ENCODE peak calls at places on chromosomes 7 and 10, in ten cellular contexts. V, H, A, W, E, K, L, N, M and Y are unnamed samples. For H3K4me1 and H3K36me3, the result is how much of the 10 kb centered on the place peaks cover.

GRCh38 chr10:118373786-118374185 is 31.7 kb upstream of the FAM204A start:
- DNase-seq in L (no peak), H (no peak), A (no peak), V (no peak), N (no peak), W (peak), K (no peak), E (no peak), M (no peak), Y (no peak)

GRCh38 chr7:84245831-84246230 is 51.2 kb upstream of the SEMA3A start:
- DNase-seq in K (no peak), A (no peak), H (no peak), M (no peak), N (peak), E (peak), L (peak), V (no peak), W (no peak), Y (no peak)

GRCh38 chr7:147311332-147311731 is 1194.7 kb downstream of the CNTNAP2 start:
- DNase-seq in A (no peak), N (no peak), W (no peak), E (no peak), K (no peak), L (no peak), H (no peak), M (no peak), V (no peak), Y (no peak)

GRCh38 chr7:22561895-22562593 is 62.1 kb upstream of the STEAP1B start:
- DNase-seq in K (no peak), W (peak), L (peak), H (no peak), N (peak), E (no peak), A (no peak), M (no peak), V (no peak), Y (no peak)

GRCh38 chr7:106964455-106964854 is 80.0 kb upstream of the PRKAR2B start:
- DNase-seq in N (peak), V (no peak), M (no peak), E (no peak), K (no peak), L (no peak), A (no peak), H (no peak), W (peak), Y (no peak)

GRCh38 chr7:134186022-134186421 is 58.9 kb downstream of the LRGUK start:
- DNase-seq in N (no peak), V (no peak), L (no peak), W (peak), M (no peak), H (no peak), E (no peak), K (no peak), A (no peak), Y (no peak)

GRCh38 chr7:81457858-81458522 is 311.9 kb downstream of the HGF start:
- DNase-seq in H (no peak), N (peak), K (no peak), A (no peak), W (peak), L (no peak), E (no peak), V (no peak), M (no peak), Y (no peak)

GRCh38 chr7:7327423-7327822 is 145.1 kb downstream of the C1GALT1 start:
- DNase-seq in V (no peak), E (no peak), M (no peak), A (no peak), N (no peak), H (no peak), W (no peak), L (no peak), K (no peak), Y (no peak)

GRCh38 chr10:69861251-69862240 is 59.8 kb downstream of the COL13A1 start:
- DNase-seq in E (no peak), N (peak), V (no peak), K (peak), W (peak), A (no peak), H (no peak), L (peak), M (no peak), Y (peak)

GRCh38 chr7:20595971-20596370 is 19.5 kb upstream of the ABCB5 start:
- DNase-seq in N (no peak), M (no peak), E (no peak), V (no peak), H (no peak), L (no peak), W (no peak), K (no peak), A (no peak), Y (no peak)

GRCh38 chr7:126574838-126575250 is 677.9 kb downstream of the GRM8 start:
- DNase-seq in E (no peak), N (peak), K (no peak), M (no peak), H (no peak), A (no peak), V (no peak), L (no peak), W (no peak), Y (peak)

GRCh38 chr7:21256310-21256877 is 171.5 kb upstream of the SP4 start:
- DNase-seq in A (no peak), L (no peak), V (no peak), M (no peak), H (no peak), N (peak), W (peak), K (no peak), E (no peak), Y (no peak)

GRCh38 chr10:104256335-104257080 is 1.8 kb downstream of the GSTO1 start:
- DNase-seq in L (no peak), H (no peak), M (no peak), A (no peak), K (no peak), N (no peak), V (no peak), E (no peak), W (no peak), Y (no peak)

GRCh38 chr10:20314431-20314830 is 498.2 kb downstream of the PLXDC2 start:
- DNase-seq in M (no peak), E (no peak), H (no peak), V (no peak), W (no peak), A (no peak), L (no peak), K (no peak), N (no peak), Y (no peak)

GRCh38 chr7:108653526-108653925 is 83.9 kb downstream of the DNAJB9 start:
- DNase-seq in K (no peak), E (no peak), H (no peak), N (no peak), L (no peak), V (no peak), W (no peak), M (no peak), A (no peak), Y (no peak)

GRCh38 chr7:75971961-75972763 is 22.2 kb downstream of the TMEM120A start:
- DNase-seq in H (no peak), V (peak), L (peak), A (no peak), W (no peak), K (peak), N (peak), M (no peak), E (peak), Y (no peak)

GRCh38 chr7:26897928-26898327 is 33.5 kb upstream of the SKAP2 start:
- DNase-seq in M (no peak), H (no peak), K (no peak), V (no peak), L (no peak), W (no peak), E (no peak), N (no peak), A (no peak), Y (no peak)

GRCh38 chr10:77223532-77224460 is 413.8 kb downstream of the KCNMA1 start:
- DNase-seq in K (no peak), E (no peak), N (no peak), W (no peak), H (no peak), M (no peak), A (no peak), V (no peak), L (no peak), Y (no peak)

GRCh38 chr10:63253040-63253439 is 119.9 kb downstream of the NRBF2 start:
- DNase-seq in K (no peak), M (no peak), A (no peak), N (no peak), V (no peak), W (no peak), L (no peak), E (no peak), H (no peak), Y (no peak)
- H3K4me1 ChIP-seq in K (under half), M (under half), A (under half), N (half or more), V (under half), W (under half), L (under half), E (under half), H (under half), Y (under half)

GRCh38 chr10:72184156-72184555 is 31.7 kb upstream of the ANAPC16 start:
- DNase-seq in A (no peak), N (no peak), H (no peak), E (no peak), V (no peak), L (no peak), K (no peak), W (no peak), M (no peak), Y (no peak)

GRCh38 chr10:72186213-72186612 is 29.6 kb upstream of the ANAPC16 start:
- DNase-seq in A (no peak), H (no peak), L (no peak), W (peak), V (no peak), K (no peak), E (no peak), N (no peak), M (no peak), Y (no peak)

DNA sequence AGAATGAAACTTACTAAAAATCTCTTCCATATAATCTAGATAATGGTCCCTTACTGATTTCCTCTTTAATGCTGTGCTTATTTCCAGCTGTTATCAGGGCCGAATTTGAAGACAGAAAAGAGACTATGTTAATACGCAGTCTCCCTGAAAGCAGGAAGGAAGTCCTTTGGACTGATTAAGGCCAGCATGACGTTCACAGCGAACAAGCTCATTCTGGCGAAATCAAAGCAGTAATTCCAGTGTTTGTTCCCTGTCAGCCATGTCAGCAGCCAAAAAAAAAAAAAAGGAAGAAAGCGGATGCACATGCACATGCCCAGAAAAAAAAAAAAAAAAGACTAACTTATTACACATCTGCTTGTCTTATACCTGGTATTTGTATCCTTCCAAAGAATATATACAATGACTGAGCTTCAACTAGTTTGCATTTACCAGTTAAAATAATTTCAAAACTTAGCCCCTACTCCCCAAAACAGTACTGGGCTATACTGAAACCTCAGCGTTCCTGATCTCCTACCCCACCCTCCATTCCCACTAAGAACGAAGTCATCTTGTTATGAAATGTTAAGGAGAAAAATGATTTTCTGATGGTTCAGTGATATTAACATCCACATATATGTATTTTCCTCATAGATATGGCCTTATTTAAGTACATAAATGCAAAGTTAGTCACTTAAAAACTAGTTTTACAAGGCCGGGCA is 29.0 kb upstream of the ANAPC16 start:
- DNase-seq in H (no peak), L (no peak), A (peak), M (no peak), V (no peak), K (peak), E (no peak), N (no peak), W (peak), Y (no peak)
- H3K27ac ChIP-seq in H (no peak), L (no peak), A (peak), M (peak), V (peak), K (peak), E (no peak), N (no peak), W (no peak), Y (no peak)

DNA sequence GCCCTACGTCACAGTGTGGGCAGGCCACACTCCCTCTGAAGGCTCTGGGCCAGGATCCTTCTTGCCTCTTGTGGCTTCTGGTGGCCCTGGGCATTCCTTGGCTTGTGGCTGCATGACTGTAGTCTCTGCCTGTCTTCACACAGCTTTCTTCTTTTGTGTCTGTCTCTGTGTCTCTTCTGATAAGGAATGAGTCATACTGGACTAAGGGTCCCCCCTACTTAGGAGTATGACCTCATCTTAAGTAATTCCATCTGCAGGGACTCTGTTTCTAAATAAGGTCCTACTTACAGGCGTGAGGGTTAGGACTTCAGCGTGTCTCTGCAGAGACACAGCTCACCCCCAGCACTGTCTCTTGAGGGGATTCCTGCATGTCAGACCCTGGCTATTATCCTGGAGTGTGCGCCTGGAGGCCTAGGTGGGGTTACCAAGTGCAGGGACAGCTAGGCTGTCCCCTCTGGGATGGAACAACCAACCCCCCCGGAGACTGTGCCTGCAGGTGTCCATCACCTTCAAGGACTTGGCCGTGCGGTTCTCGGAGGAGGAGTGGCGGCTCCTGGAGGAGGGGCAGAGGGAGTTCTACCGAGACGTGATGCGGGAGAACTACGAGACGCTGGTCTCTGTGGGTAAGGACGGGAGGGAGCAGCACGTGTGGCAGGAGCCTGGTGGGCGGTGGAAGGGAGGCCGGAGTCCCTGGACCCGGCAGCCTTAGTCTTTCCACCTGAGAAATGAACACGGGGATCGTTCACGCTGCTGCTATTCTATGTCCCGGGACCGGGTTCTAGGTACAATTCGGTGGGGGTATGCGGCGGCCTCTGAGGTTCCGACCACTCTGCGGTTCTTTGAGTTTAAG is 54.1 kb downstream of the ZNF467 start:
- DNase-seq in L (no peak), M (no peak), V (peak), H (no peak), A (no peak), N (no peak), E (no peak), K (no peak), W (peak), Y (peak)
- H3K36me3 ChIP-seq in L (under half), M (under half), V (under half), H (half or more), A (under half), N (under half), E (under half), K (under half), W (under half), Y (under half)

DNA sequence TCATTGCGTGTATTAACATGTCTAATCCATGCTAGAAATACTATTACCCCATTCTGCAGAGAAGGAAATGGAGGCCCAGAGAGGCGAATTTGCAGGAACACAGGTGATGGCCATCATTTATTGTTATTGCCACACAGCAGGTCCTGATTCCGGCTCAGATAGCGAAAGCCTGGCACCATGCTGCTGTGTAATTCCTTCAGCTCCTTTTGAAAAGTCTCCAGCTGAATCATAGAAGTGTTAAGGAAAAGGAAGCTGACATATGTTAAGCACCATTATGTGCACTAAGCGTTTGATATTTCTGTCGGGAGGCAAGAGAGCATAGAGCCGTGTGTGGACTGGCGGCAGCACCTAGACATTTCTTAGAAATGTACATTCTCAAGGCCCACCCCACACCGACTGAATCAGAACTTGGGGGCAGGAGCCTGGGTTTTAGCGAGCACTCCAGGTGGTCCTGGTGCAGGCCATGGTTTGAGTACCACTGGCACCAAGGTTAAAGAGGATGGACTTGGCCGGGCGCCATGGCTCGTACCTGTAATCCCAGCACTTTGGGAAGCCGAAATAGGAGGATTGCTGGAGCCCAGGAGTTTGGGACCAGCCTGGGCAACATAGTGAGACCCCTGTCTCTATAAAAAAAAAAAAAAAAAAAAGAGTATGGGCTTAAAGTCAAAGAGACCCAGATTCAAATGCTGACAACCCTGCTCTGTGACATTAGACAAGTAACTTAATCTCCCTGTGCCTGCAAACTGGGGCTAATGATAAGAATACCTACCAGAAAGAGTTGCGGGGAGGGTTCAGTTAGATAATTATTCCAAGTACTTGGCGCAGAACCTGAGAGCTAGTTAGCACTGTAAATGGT is 52.2 kb downstream of the UNC5B start:
- DNase-seq in A (no peak), W (peak), N (no peak), K (no peak), E (no peak), V (no peak), M (no peak), H (no peak), L (no peak), Y (no peak)
- H3K4me1 ChIP-seq in A (under half), W (under half), N (half or more), K (under half), E (under half), V (under half), M (under half), H (under half), L (under half), Y (under half)

DNA sequence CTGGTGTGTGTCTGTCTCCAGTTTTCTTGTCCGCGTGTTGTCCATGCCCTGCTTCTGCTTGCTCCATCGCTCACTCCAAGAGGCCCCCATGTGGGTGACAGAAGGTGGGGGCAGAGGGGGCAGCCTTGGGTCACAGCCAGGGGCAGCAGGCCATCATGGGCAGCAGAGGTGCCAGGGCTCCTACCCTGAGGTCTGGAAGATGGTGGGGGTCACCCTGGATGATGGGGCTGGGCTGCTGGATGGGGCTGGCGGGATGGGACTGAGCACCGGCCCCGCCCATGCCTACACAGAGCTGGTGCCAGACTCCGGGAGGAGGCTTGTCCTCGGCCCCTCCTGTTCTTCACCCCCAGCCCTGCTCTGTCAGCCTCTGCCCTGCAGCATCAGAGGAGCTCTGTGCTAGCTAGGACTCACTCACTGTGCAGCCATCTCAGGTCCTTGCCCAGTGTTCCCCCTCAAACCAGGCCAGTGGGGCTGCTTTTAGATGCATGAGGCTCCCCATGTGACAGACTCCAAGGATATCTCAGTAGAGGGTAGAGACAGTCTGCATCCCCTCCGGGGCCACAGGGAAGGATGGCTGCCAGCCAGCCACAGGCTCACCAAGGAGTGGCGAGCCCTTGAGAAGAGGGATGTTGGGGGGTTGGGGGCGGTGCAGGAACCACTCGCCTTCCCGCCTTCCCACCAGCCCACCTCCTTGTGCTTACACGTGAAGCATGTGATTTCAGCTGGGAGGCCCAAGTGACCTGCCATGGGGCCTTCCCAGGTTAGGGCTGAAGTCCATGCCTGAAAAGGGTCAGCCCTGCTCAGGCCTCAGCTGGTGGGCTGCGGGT is 35.5 kb upstream of the PPIF start:
- DNase-seq in N (no peak), K (no peak), V (no peak), L (no peak), W (no peak), H (no peak), E (no peak), M (no peak), A (no peak), Y (no peak)
- H3K27ac ChIP-seq in N (no peak), K (no peak), V (peak), L (no peak), W (no peak), H (no peak), E (no peak), M (peak), A (no peak), Y (no peak)